ENCODE peak calls at places on chromosomes 12 and 14, in six cellular contexts. One of them, this sample, is unnamed.

GRCh38 chr12:103423061-103423473 is 72.7 kb downstream of the C12orf42 start:
- DNase-seq in HCEC 1CT: no peak
- DNase-seq in heart right ventricle: no peak
- DNase-seq in activated CD8-positive, alpha-beta T cell treated with anti-CD3 and anti-CD28 coated beads for 36 hours: no peak
- DNase-seq in amniotic stem cell: no peak
- DNase-seq in H7: no peak
- DNase-seq in this sample: no peak

GRCh38 chr12:131430158-131430772 is 280.6 kb upstream of the SFSWAP start:
- DNase-seq in H7: no peak
- DNase-seq in heart right ventricle: no peak
- DNase-seq in activated CD8-positive, alpha-beta T cell treated with anti-CD3 and anti-CD28 coated beads for 36 hours: no peak
- DNase-seq in HCEC 1CT: no peak
- DNase-seq in amniotic stem cell: no peak
- DNase-seq in this sample: no peak

GRCh38 chr12:47020211-47020821 is 59.1 kb upstream of the PCED1B start:
- DNase-seq in amniotic stem cell: no peak
- DNase-seq in H7: no peak
- DNase-seq in heart right ventricle: no peak
- DNase-seq in activated CD8-positive, alpha-beta T cell treated with anti-CD3 and anti-CD28 coated beads for 36 hours: no peak
- DNase-seq in HCEC 1CT: no peak
- DNase-seq in this sample: no peak

GRCh38 chr12:67014642-67015041 is 254.5 kb upstream of the CAND1 start:
- DNase-seq in heart right ventricle: no peak
- DNase-seq in activated CD8-positive, alpha-beta T cell treated with anti-CD3 and anti-CD28 coated beads for 36 hours: no peak
- DNase-seq in HCEC 1CT: no peak
- DNase-seq in H7: no peak
- DNase-seq in amniotic stem cell: no peak
- DNase-seq in this sample: no peak

GRCh38 chr12:32126720-32127119 is 20.1 kb downstream of the BICD1 start:
- DNase-seq in activated CD8-positive, alpha-beta T cell treated with anti-CD3 and anti-CD28 coated beads for 36 hours: no peak
- DNase-seq in amniotic stem cell: no peak
- DNase-seq in HCEC 1CT: peak
- DNase-seq in H7: no peak
- DNase-seq in heart right ventricle: no peak
- DNase-seq in this sample: no peak

GRCh38 chr14:63993992-63994391 is 141.2 kb downstream of the SYNE2 start:
- DNase-seq in amniotic stem cell: no peak
- DNase-seq in H7: no peak
- DNase-seq in HCEC 1CT: peak
- DNase-seq in activated CD8-positive, alpha-beta T cell treated with anti-CD3 and anti-CD28 coated beads for 36 hours: peak
- DNase-seq in heart right ventricle: no peak
- DNase-seq in this sample: no peak

GRCh38 chr14:91351508-91351853 is 66.1 kb downstream of the CCDC88C start:
- DNase-seq in amniotic stem cell: no peak
- DNase-seq in heart right ventricle: no peak
- DNase-seq in HCEC 1CT: no peak
- DNase-seq in activated CD8-positive, alpha-beta T cell treated with anti-CD3 and anti-CD28 coated beads for 36 hours: peak
- DNase-seq in H7: no peak
- DNase-seq in this sample: no peak

GRCh38 chr12:91704446-91704845 is 441.2 kb downstream of the BTG1 start:
- DNase-seq in HCEC 1CT: peak
- DNase-seq in amniotic stem cell: peak
- DNase-seq in activated CD8-positive, alpha-beta T cell treated with anti-CD3 and anti-CD28 coated beads for 36 hours: no peak
- DNase-seq in H7: no peak
- DNase-seq in heart right ventricle: peak
- DNase-seq in this sample: no peak

GRCh38 chr12:124762791-124763593 is 100.7 kb downstream of the SCARB1 start:
- DNase-seq in activated CD8-positive, alpha-beta T cell treated with anti-CD3 and anti-CD28 coated beads for 36 hours: peak
- DNase-seq in amniotic stem cell: no peak
- DNase-seq in HCEC 1CT: no peak
- DNase-seq in H7: no peak
- DNase-seq in heart right ventricle: no peak
- DNase-seq in this sample: peak

GRCh38 chr12:120394483-120395367 is 25.8 kb upstream of the MSI1 start:
- DNase-seq in activated CD8-positive, alpha-beta T cell treated with anti-CD3 and anti-CD28 coated beads for 36 hours: no peak
- DNase-seq in heart right ventricle: no peak
- DNase-seq in H7: peak
- DNase-seq in amniotic stem cell: no peak
- DNase-seq in HCEC 1CT: no peak
- DNase-seq in this sample: no peak

GRCh38 chr14:54593860-54594259 is 26.9 kb downstream of the SAMD4A start:
- DNase-seq in HCEC 1CT: peak
- DNase-seq in heart right ventricle: no peak
- DNase-seq in H7: no peak
- DNase-seq in activated CD8-positive, alpha-beta T cell treated with anti-CD3 and anti-CD28 coated beads for 36 hours: no peak
- DNase-seq in amniotic stem cell: no peak
- DNase-seq in this sample: no peak

GRCh38 chr14:43692706-43693105 is 814.4 kb downstream of the FSCB start:
- DNase-seq in amniotic stem cell: no peak
- DNase-seq in H7: no peak
- DNase-seq in HCEC 1CT: no peak
- DNase-seq in heart right ventricle: no peak
- DNase-seq in activated CD8-positive, alpha-beta T cell treated with anti-CD3 and anti-CD28 coated beads for 36 hours: no peak
- DNase-seq in this sample: no peak

GRCh38 chr14:67532998-67533753 is at the start of gene PLEKHH1:
- DNase-seq in heart right ventricle: peak
- DNase-seq in amniotic stem cell: peak
- DNase-seq in activated CD8-positive, alpha-beta T cell treated with anti-CD3 and anti-CD28 coated beads for 36 hours: peak
- DNase-seq in H7: peak
- DNase-seq in HCEC 1CT: peak
- DNase-seq in this sample: peak

GRCh38 chr12:65461017-65461416 is 182.5 kb downstream of the MSRB3 start:
- DNase-seq in H7: no peak
- DNase-seq in amniotic stem cell: no peak
- DNase-seq in activated CD8-positive, alpha-beta T cell treated with anti-CD3 and anti-CD28 coated beads for 36 hours: no peak
- DNase-seq in HCEC 1CT: no peak
- DNase-seq in heart right ventricle: no peak
- DNase-seq in this sample: no peak

GRCh38 chr12:22529281-22530060 is 14.9 kb downstream of the C2CD5 start:
- DNase-seq in HCEC 1CT: peak
- DNase-seq in heart right ventricle: no peak
- DNase-seq in amniotic stem cell: peak
- DNase-seq in activated CD8-positive, alpha-beta T cell treated with anti-CD3 and anti-CD28 coated beads for 36 hours: no peak
- DNase-seq in H7: no peak
- DNase-seq in this sample: no peak

This sample was measured in activated CD4-positive, alpha-beta T cell treated with anti-CD3 and anti-CD28 coated beads for 48 hours.